ENCODE peak calls at places on chromosome 17, in four cellular contexts. One of them, this sample, is unnamed.

GRCh38 chr17:16298140-16298662 is 55.1 kb downstream of the CENPV start:
- DNase-seq in amygdala: no peak
- DNase-seq in T-helper 1 cell: no peak
- DNase-seq in T-cell: no peak
- DNase-seq in this sample: no peak

GRCh38 chr17:51472670-51473069 is 212.3 kb downstream of the UTP18 start:
- DNase-seq in amygdala: no peak
- DNase-seq in T-helper 1 cell: no peak
- DNase-seq in T-cell: no peak
- DNase-seq in this sample: no peak

GRCh38 chr17:77802811-77803220 is 155.7 kb upstream of the TNRC6C start:
- DNase-seq in amygdala: no peak
- DNase-seq in T-helper 1 cell: no peak
- DNase-seq in T-cell: no peak
- DNase-seq in this sample: no peak

GRCh38 chr17:36629252-36629847 is 28.0 kb downstream of the MRM1 start:
- DNase-seq in amygdala: peak; percentile 80
- DNase-seq in T-helper 1 cell: peak; percentile 69
- DNase-seq in T-cell: peak; percentile 75
- DNase-seq in this sample: peak; percentile 80

GRCh38 chr17:145671-146541 is 8.5 kb downstream of the SCGB1C2 start:
- DNase-seq in amygdala: no peak
- DNase-seq in T-helper 1 cell: peak; percentile 9
- DNase-seq in T-cell: no peak
- DNase-seq in this sample: no peak

GRCh38 chr17:78995022-78995760 is 14.4 kb downstream of the CANT1 start:
- DNase-seq in amygdala: no peak
- DNase-seq in T-helper 1 cell: peak; percentile 10
- DNase-seq in T-cell: no peak
- DNase-seq in this sample: no peak

GRCh38 chr17:14197582-14197981 is 39.1 kb downstream of the CDRT15 start:
- DNase-seq in amygdala: no peak
- DNase-seq in T-helper 1 cell: no peak
- DNase-seq in T-cell: peak; percentile 47
- DNase-seq in this sample: no peak

GRCh38 chr17:79171152-79171551 is 96.5 kb downstream of the ENGASE start:
- DNase-seq in amygdala: no peak
- DNase-seq in T-helper 1 cell: no peak
- DNase-seq in T-cell: no peak
- DNase-seq in this sample: no peak

GRCh38 chr17:74011963-74012362 is 191.5 kb upstream of the RPL38 start:
- DNase-seq in amygdala: no peak
- DNase-seq in T-helper 1 cell: no peak
- DNase-seq in T-cell: no peak
- DNase-seq in this sample: no peak

GRCh38 chr17:78416791-78417530 is 38.5 kb downstream of the PGS1 start:
- DNase-seq in amygdala: no peak
- DNase-seq in T-helper 1 cell: no peak
- DNase-seq in T-cell: no peak
- DNase-seq in this sample: no peak

GRCh38 chr17:58327363-58328194 is 1.0 kb downstream of the TSPOAP1 start:
- DNase-seq in amygdala: no peak
- DNase-seq in T-helper 1 cell: no peak
- DNase-seq in T-cell: peak; percentile 54
- DNase-seq in this sample: no peak

GRCh38 chr17:17052462-17053221 is 10.4 kb downstream of the MPRIP start:
- DNase-seq in amygdala: no peak
- DNase-seq in T-helper 1 cell: no peak
- DNase-seq in T-cell: no peak
- DNase-seq in this sample: no peak

GRCh38 chr17:39529455-39529854 is 68.2 kb downstream of the CDK12 start:
- DNase-seq in amygdala: no peak
- DNase-seq in T-helper 1 cell: no peak
- DNase-seq in T-cell: no peak
- DNase-seq in this sample: no peak

GRCh38 chr17:45316271-45317112 is at the start of gene MAP3K14:
- DNase-seq in amygdala: peak; percentile 60
- DNase-seq in T-helper 1 cell: peak; percentile 57
- DNase-seq in T-cell: peak; percentile 61
- DNase-seq in this sample: peak; percentile 68

GRCh38 chr17:68048996-68049395 is 13.5 kb downstream of the KPNA2 start:
- DNase-seq in amygdala: no peak
- DNase-seq in T-helper 1 cell: no peak
- DNase-seq in T-cell: no peak
- DNase-seq in this sample: no peak

GRCh38 chr17:46036491-46036890 is 37.4 kb downstream of the STH start:
- DNase-seq in amygdala: no peak
- DNase-seq in T-helper 1 cell: no peak
- DNase-seq in T-cell: no peak
- DNase-seq in this sample: no peak

GRCh38 chr17:34542700-34543336 is 36.6 kb upstream of the TMEM132E start:
- DNase-seq in amygdala: no peak
- DNase-seq in T-helper 1 cell: peak; percentile 43
- DNase-seq in T-cell: peak; percentile 46
- DNase-seq in this sample: peak; percentile 54

GRCh38 chr17:45149669-45150603 is 1.7 kb downstream of the HEXIM1 start:
- DNase-seq in amygdala: peak; percentile 74
- DNase-seq in T-helper 1 cell: no peak
- DNase-seq in T-cell: peak; percentile 25
- DNase-seq in this sample: no peak

GRCh38 chr17:1934901-1935300 is 90.2 kb downstream of the RTN4RL1 start:
- DNase-seq in amygdala: no peak
- DNase-seq in T-helper 1 cell: no peak
- DNase-seq in T-cell: no peak
- DNase-seq in this sample: no peak

GRCh38 chr17:44314869-44315661 is 6.7 kb downstream of the RUNDC3A start:
- DNase-seq in amygdala: no peak
- DNase-seq in T-helper 1 cell: no peak
- DNase-seq in T-cell: no peak
- DNase-seq in this sample: no peak

GRCh38 chr17:4480929-4481898 is 17.5 kb upstream of the SPNS2 start:
- DNase-seq in amygdala: no peak
- DNase-seq in T-helper 1 cell: no peak
- DNase-seq in T-cell: peak; percentile 31
- DNase-seq in this sample: peak; percentile 14

GRCh38 chr17:40283662-40284061 is 4.0 kb upstream of the CDC6 start:
- DNase-seq in amygdala: no peak
- DNase-seq in T-helper 1 cell: no peak
- DNase-seq in T-cell: no peak
- DNase-seq in this sample: no peak

GRCh38 chr17:1767358-1767757 is 5.5 kb downstream of the SERPINF1 start:
- DNase-seq in amygdala: no peak
- DNase-seq in T-helper 1 cell: no peak
- DNase-seq in T-cell: no peak
- DNase-seq in this sample: no peak

GRCh38 chr17:59769891-59770290 is 62.4 kb downstream of the VMP1 start:
- DNase-seq in amygdala: no peak
- DNase-seq in T-helper 1 cell: no peak
- DNase-seq in T-cell: no peak
- DNase-seq in this sample: no peak

GRCh38 chr17:73247728-73248127 is 14.0 kb downstream of the CPSF4L start:
- DNase-seq in amygdala: no peak
- DNase-seq in T-helper 1 cell: no peak
- DNase-seq in T-cell: no peak
- DNase-seq in this sample: no peak

GRCh38 chr17:74350486-74350885 is 11.2 kb downstream of the BTBD17 start:
- DNase-seq in amygdala: no peak
- DNase-seq in T-helper 1 cell: no peak
- DNase-seq in T-cell: no peak
- DNase-seq in this sample: no peak

GRCh38 chr17:73068322-73069153 is 23.9 kb downstream of the SLC39A11 start:
- DNase-seq in amygdala: peak; percentile 8
- DNase-seq in T-helper 1 cell: no peak
- DNase-seq in T-cell: no peak
- DNase-seq in this sample: no peak

GRCh38 chr17:76667786-76668453 is 24.4 kb upstream of the ST6GALNAC1 start:
- DNase-seq in amygdala: no peak
- DNase-seq in T-helper 1 cell: no peak
- DNase-seq in T-cell: no peak
- DNase-seq in this sample: no peak

GRCh38 chr17:7215652-7216139 is 3.9 kb downstream of the DLG4 start:
- DNase-seq in amygdala: no peak
- DNase-seq in T-helper 1 cell: no peak
- DNase-seq in T-cell: no peak
- DNase-seq in this sample: no peak

GRCh38 chr17:79186406-79186805 is 111.8 kb downstream of the ENGASE start:
- DNase-seq in amygdala: no peak
- DNase-seq in T-helper 1 cell: no peak
- DNase-seq in T-cell: no peak
- DNase-seq in this sample: no peak

GRCh38 chr17:35890774-35891155 is 10.6 kb upstream of the CCL5 start:
- DNase-seq in amygdala: no peak
- DNase-seq in T-helper 1 cell: peak; percentile 54
- DNase-seq in T-cell: peak; percentile 61
- DNase-seq in this sample: peak; percentile 76

GRCh38 chr17:68871447-68871846 is 83.7 kb downstream of the ABCA8 start:
- DNase-seq in amygdala: no peak
- DNase-seq in T-helper 1 cell: no peak
- DNase-seq in T-cell: no peak
- DNase-seq in this sample: no peak